ENCODE peak calls at places on chromosome 13, in five cellular contexts. Z is fibroblast of lung; V is AG09319; A is CD8-positive, alpha-beta T cell; M is A549. Y is an unnamed sample.

GRCh38 chr13:32125221-32125621 is 93.6 kb downstream of the FRY start:
- DNase-seq in V (no peak), Z (peak), M (no peak), A (no peak), Y (no peak)

GRCh38 chr13:70568571-70568970 is 460.3 kb upstream of the KLHL1 start:
- DNase-seq in Z (peak), A (no peak), M (peak), V (no peak), Y (no peak)

GRCh38 chr13:19713186-19713965 is 69.4 kb downstream of the PSPC1 start:
- DNase-seq in Z (peak), V (no peak), A (no peak), M (no peak), Y (no peak)

GRCh38 chr13:68176486-68176885 is 946.4 kb upstream of the PCDH9 start:
- DNase-seq in V (no peak), A (no peak), Z (peak), M (no peak), Y (no peak)

GRCh38 chr13:50387124-50387581 is 371.9 kb downstream of the KCNRG start:
- DNase-seq in M (no peak), V (no peak), Z (peak), A (no peak), Y (peak)

GRCh38 chr13:41232715-41233114 is 30.7 kb downstream of the MTRF1 start:
- DNase-seq in Z (no peak), A (no peak), M (no peak), V (no peak), Y (no peak)

GRCh38 chr13:21218351-21219043 is 42.0 kb downstream of the MRPL57 start:
- DNase-seq in V (no peak), Z (no peak), A (no peak), M (no peak), Y (no peak)

GRCh38 chr13:101751488-101751887 is 299.0 kb downstream of the ITGBL1 start:
- DNase-seq in M (no peak), Z (peak), A (no peak), V (peak), Y (no peak)

GRCh38 chr13:113366031-113366588 is 2.2 kb upstream of the GRTP1 start:
- DNase-seq in Z (no peak), A (no peak), V (no peak), M (no peak), Y (no peak)

GRCh38 chr13:31495336-31495735 is 244.0 kb upstream of the RXFP2 start:
- DNase-seq in V (no peak), A (no peak), M (no peak), Z (no peak), Y (no peak)

GRCh38 chr13:101327844-101328243 is 88.5 kb downstream of the NALCN start:
- DNase-seq in A (no peak), Z (no peak), M (no peak), V (no peak), Y (no peak)

GRCh38 chr13:75635621-75636338 is at the start of gene LMO7:
- DNase-seq in V (no peak), M (peak), A (peak), Z (peak), Y (peak)

GRCh38 chr13:100068532-100068931 is 20.4 kb upstream of the PCCA start:
- DNase-seq in Z (no peak), M (no peak), A (no peak), V (no peak), Y (no peak)

GRCh38 chr13:28129911-28130693 is 8.2 kb upstream of the PAN3 start:
- DNase-seq in A (no peak), V (no peak), Z (no peak), M (no peak), Y (no peak)

GRCh38 chr13:113922412-113923118 is 51.3 kb downstream of the C13orf46 start:
- DNase-seq in Z (no peak), M (no peak), A (no peak), V (no peak), Y (no peak)

GRCh38 chr13:42865703-42866102 is 84.3 kb downstream of the FAM216B start:
- DNase-seq in M (no peak), V (no peak), Z (no peak), A (no peak), Y (no peak)

GRCh38 chr13:113179374-113180230 is 21.2 kb downstream of the PROZ start:
- DNase-seq in Z (peak), M (no peak), A (no peak), V (no peak), Y (no peak)

GRCh38 chr13:91133941-91134772 is 213.3 kb upstream of the MIR17HG start:
- DNase-seq in M (peak), A (no peak), V (no peak), Z (peak), Y (peak)

GRCh38 chr13:56561327-56561726 is 579.4 kb upstream of the PRR20A start:
- DNase-seq in M (no peak), Z (no peak), V (no peak), A (no peak), Y (no peak)

GRCh38 chr13:99606322-99607089 is 105.2 kb downstream of the TM9SF2 start:
- DNase-seq in Z (peak), M (peak), A (peak), V (peak), Y (peak)

GRCh38 chr13:75715598-75716523 is 79.7 kb downstream of the LMO7 start:
- DNase-seq in Z (no peak), M (no peak), A (no peak), V (no peak), Y (no peak)

GRCh38 chr13:36133950-36134349 is 2.8 kb upstream of the DCLK1 start:
- DNase-seq in V (no peak), Z (no peak), A (no peak), M (no peak), Y (no peak)

GRCh38 chr13:76769238-76769859 is 116.9 kb downstream of the KCTD12 start:
- DNase-seq in V (no peak), M (no peak), Z (peak), A (no peak), Y (no peak)

GRCh38 chr13:36850790-36851438 is 31.9 kb downstream of the RFXAP start:
- DNase-seq in V (no peak), Z (no peak), A (no peak), M (no peak), Y (no peak)

GRCh38 chr13:60838581-60838980 is 441.6 kb downstream of the TDRD3 start:
- DNase-seq in M (no peak), A (no peak), V (no peak), Z (peak), Y (no peak)

GRCh38 chr13:67230774-67231480 is 791 bp upstream of the PCDH9 start:
- DNase-seq in A (no peak), Z (peak), V (peak), M (peak), Y (peak)

GRCh38 chr13:111388851-111389500 is 68.5 kb downstream of the TEX29 start:
- DNase-seq in M (no peak), Z (no peak), A (peak), V (no peak), Y (peak)

DNA sequence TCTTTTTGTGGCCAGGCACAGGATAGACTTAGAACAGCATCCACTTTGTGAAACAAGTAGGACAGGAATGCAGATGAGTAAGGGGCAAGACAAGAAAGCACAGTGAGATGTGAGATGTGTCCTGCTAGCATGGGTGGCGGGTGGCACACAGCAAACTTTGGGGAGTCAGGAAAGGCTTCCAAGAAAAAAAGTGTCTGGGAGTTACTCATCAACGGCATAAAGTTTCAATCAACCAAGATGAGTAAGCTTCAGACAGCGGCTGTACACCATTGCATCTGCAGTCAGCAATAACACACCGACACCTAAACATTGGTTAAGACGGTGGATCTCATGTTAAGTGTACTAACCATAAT is 84.6 kb upstream of the IRS2 start:
- DNase-seq in M (no peak), V (no peak), A (no peak), Z (peak), Y (no peak)
- TF ChIP-seq CTCF in M (no peak), V (no peak), A (no peak), Z (no peak), Y (no peak)

GRCh38 chr13:110308377-110309158 is 1.5 kb downstream of the COL4A2 start:
- DNase-seq in Z (peak), V (no peak), A (no peak), M (no peak), Y (no peak)
- TF ChIP-seq CTCF in Z (no peak), V (no peak), A (no peak), M (no peak), Y (no peak)

GRCh38 chr13:73230714-73231113 is 171.9 kb downstream of the KLF5 start:
- DNase-seq in A (no peak), M (no peak), Z (no peak), V (no peak), Y (no peak)

GRCh38 chr13:73231456-73231855 is 172.7 kb downstream of the KLF5 start:
- DNase-seq in M (no peak), A (no peak), Z (no peak), V (no peak), Y (no peak)

GRCh38 chr13:73224708-73225107 is 165.9 kb downstream of the KLF5 start:
- DNase-seq in M (no peak), Z (peak), A (no peak), V (no peak), Y (no peak)

GRCh38 chr13:73225983-73226382 is 167.2 kb downstream of the KLF5 start:
- DNase-seq in M (no peak), V (no peak), A (no peak), Z (no peak), Y (no peak)

DNA sequence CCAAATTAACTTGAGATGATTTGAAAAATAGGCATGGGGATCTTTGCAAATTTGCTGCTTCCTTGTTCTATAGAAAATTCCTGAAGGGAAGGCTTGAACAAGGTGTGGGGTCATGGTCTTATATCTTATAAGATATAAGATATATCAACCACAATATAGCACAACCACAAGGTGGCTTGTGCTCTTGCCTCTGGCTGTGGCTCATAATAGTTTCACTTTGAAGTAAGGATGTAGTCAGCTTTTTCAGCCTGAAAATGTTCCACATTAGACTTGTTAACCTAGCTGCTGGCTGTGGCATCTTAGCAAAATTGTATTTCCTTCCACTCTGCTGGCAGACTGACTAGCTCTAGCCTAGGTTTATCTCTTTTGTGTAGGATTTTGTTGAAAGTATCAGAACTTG is 169.7 kb downstream of the KLF5 start:
- DNase-seq in Z (peak), A (peak), V (no peak), M (no peak), Y (no peak)
- TF ChIP-seq CTCF in Z (no peak), A (no peak), V (peak), M (no peak), Y (peak)

GRCh38 chr13:51832471-51833152 is 12.4 kb downstream of the TMEM272 start:
- DNase-seq in Z (peak), M (peak), V (no peak), A (peak), Y (peak)
- TF ChIP-seq CTCF in Z (peak), M (peak), V (peak), A (peak), Y (peak)

GRCh38 chr13:22256111-22256639 is 585.3 kb downstream of the FGF9 start:
- DNase-seq in M (no peak), A (no peak), V (no peak), Z (no peak), Y (no peak)
- TF ChIP-seq CTCF in M (no peak), A (no peak), V (no peak), Z (no peak), Y (no peak)

DNA sequence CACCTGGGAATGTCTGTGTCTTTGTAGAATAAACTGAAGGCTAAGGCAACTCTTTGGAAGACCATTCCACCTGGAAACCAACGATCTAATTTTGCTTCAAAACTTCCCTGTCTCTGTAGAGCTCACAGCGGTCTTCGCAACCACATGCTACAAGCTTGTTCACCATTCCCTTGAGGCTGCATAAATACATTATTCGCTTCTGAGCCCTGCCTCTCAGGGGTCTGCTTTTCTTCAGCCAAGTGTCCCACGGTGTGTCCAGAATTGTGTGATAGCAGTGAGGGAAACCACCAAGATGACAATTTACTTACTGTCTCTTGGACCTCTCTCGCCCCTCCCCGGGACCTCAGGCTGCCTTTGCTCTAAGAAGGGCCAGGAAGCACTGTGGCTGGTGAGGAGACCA is 51.1 kb downstream of the GPR12 start:
- DNase-seq in A (no peak), Z (no peak), V (no peak), M (no peak), Y (no peak)
- TF ChIP-seq CTCF in A (no peak), Z (no peak), V (no peak), M (no peak), Y (no peak)

DNA sequence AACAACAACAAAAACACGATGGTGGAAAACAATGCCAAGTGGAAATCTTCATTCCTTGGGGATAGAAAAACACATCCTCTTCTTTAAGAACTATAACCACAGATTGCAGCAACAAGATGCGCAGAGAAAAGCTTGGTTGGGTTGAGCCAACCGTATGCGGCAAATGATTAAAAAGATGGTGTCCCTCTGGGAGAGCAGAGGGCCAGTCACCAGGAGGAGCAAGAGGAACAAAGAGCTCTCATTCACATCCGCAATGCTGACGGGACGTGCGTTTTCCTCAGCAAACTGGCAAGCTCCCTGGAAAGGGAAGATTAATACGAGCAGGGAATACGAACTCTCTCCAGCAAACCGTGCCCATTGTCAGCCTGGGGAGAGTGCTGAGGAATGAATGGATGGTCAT is 141.6 kb downstream of the KATNAL1 start:
- DNase-seq in V (no peak), M (no peak), A (no peak), Z (peak), Y (no peak)
- TF ChIP-seq CTCF in V (peak), M (no peak), A (no peak), Z (no peak), Y (no peak)

DNA sequence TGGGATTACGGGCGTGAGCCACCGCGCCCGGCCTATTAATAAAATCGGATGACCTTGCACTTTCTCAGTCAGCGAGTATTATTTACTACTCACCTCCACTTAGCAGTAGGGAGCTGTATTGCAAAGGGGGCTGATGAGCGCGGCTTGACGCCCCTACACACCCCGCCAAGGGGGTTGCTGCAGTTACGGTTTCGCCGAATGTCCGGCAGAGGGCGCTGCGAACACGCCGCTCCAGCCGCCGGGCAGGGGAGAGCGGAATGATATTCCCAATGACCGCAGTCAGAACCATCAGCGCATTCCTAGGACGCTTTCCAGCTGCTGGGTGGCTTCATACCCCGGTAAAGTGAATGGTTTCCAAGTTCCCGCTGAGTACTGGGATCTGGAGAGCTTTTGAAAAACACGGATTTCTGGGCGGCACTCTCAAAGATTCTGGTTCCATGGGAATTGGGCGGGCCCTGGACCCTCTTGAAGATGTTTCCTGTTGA is 30.0 kb upstream of the TPT1 start:
- DNase-seq in M (peak), V (peak), A (peak), Z (peak), Y (peak)
- TF ChIP-seq CTCF in M (peak), V (peak), A (peak), Z (peak), Y (peak)

DNA sequence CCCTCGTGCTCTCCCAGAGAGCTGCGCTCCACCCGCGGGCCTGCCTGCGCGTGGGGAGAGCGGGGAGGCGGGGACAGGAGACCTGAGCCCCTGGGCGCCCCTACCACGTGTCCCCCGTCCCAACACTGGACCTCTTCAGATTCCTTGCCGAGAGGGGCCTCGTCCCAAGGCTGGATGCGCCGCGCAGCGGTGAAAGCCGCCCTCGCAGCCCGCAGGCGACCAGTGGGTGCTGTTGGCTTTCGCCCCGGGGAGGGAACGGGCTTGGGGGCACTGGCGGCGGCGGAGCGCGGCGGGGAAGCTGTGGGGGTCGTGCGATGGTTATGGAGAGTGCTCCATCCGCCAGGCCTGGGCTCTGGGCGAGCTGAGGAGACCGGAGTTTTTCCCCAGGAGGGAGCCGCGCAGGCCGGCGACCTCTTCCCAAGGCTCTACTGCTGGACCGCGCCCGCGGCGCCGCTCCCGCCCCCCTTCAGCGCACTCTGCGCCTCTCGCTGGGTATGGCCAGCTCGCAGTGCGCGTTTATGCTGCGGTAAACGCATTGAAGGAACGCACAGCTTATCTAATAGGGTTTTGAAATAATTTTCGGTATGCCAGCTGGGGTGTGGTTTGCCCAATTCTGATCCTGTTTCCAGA is 17.2 kb upstream of the RNF17 start:
- DNase-seq in V (no peak), M (peak), Z (peak), A (no peak), Y (no peak)
- TF ChIP-seq CTCF in V (peak), M (no peak), Z (no peak), A (no peak), Y (no peak)